ENCODE peak calls at places on chromosomes 13 and 19, in four cellular contexts. A is CD8-positive, alpha-beta T cell; V is psoas muscle; S is hepatocyte. G is an unnamed sample. For H3K9me3, the result is how much of the 10 kb centered on the place peaks cover.

GRCh38 chr19:4052114-4052992 is 14.3 kb downstream of the ZBTB7A start:
- DNase-seq in A (no peak), V (no peak), S (peak), G (no peak)

GRCh38 chr19:17026706-17027427 is at the start of gene CPAMD8:
- DNase-seq in A (no peak), V (no peak), S (peak), G (no peak)

GRCh38 chr19:11410682-11411081 is 8.4 kb downstream of the RGL3 start:
- DNase-seq in A (no peak), V (no peak), S (no peak), G (no peak)

GRCh38 chr13:40060318-40061007 is 405.0 kb downstream of the COG6 start:
- DNase-seq in A (no peak), V (peak), S (no peak), G (no peak)

GRCh38 chr13:33697936-33698335 is 120.0 kb upstream of the RFC3 start:
- DNase-seq in A (no peak), V (no peak), S (no peak), G (no peak)

GRCh38 chr19:13985771-13986347 is 20.3 kb downstream of the RFX1 start:
- DNase-seq in A (no peak), V (no peak), S (no peak), G (peak)

GRCh38 chr19:18425515-18426415 is 6.6 kb downstream of the SSBP4 start:
- DNase-seq in A (no peak), V (peak), S (no peak), G (no peak)

GRCh38 chr13:33009019-33009418 is 7.2 kb upstream of the KL start:
- DNase-seq in A (no peak), V (no peak), S (no peak), G (no peak)

GRCh38 chr19:41978470-41978869 is 15.6 kb downstream of the ATP1A3 start:
- DNase-seq in A (no peak), V (no peak), S (no peak), G (no peak)

GRCh38 chr19:34841780-34842179 is 68.8 kb upstream of the ZNF599 start:
- DNase-seq in A (no peak), V (no peak), S (no peak), G (peak)

GRCh38 chr19:12913871-12914690 is 5.0 kb downstream of the SYCE2 start:
- DNase-seq in A (peak), V (no peak), S (no peak), G (no peak)

GRCh38 chr13:51916419-51916818 is 54.6 kb downstream of the CCDC70 start:
- DNase-seq in A (no peak), V (no peak), S (no peak), G (no peak)

GRCh38 chr13:100725472-100725871 is 50.9 kb upstream of the TMTC4 start:
- DNase-seq in A (no peak), V (no peak), S (no peak), G (no peak)

GRCh38 chr13:111066544-111066943 is 48.6 kb upstream of the ARHGEF7 start:
- DNase-seq in A (no peak), V (no peak), S (no peak), G (no peak)

GRCh38 chr13:20713751-20714150 is 10.3 kb downstream of the IL17D start:
- DNase-seq in A (no peak), V (peak), S (no peak), G (no peak)

GRCh38 chr13:111153977-111154332 is 38.8 kb downstream of the ARHGEF7 start:
- DNase-seq in A (peak), V (no peak), S (no peak), G (no peak)

GRCh38 chr13:22196777-22197176 is 525.9 kb downstream of the FGF9 start:
- DNase-seq in A (no peak), V (no peak), S (no peak), G (no peak)

GRCh38 chr13:45974500-45974899 is 78.0 kb downstream of the ZC3H13 start:
- DNase-seq in A (no peak), V (no peak), S (no peak), G (no peak)

GRCh38 chr19:18504886-18505610 is 16.8 kb downstream of the ELL start:
- DNase-seq in A (no peak), V (no peak), S (no peak), G (no peak)

GRCh38 chr13:33676700-33677048 is 141.3 kb upstream of the RFC3 start:
- DNase-seq in A (no peak), V (peak), S (peak), G (peak)

GRCh38 chr19:11973020-11973810 is 8.4 kb downstream of the ZNF763 start:
- DNase-seq in A (no peak), V (no peak), S (no peak), G (no peak)

GRCh38 chr13:62760724-62761123 is 1345.1 kb upstream of the PCDH20 start:
- DNase-seq in A (no peak), V (no peak), S (no peak), G (no peak)

GRCh38 chr13:101552286-101552685 is 99.8 kb downstream of the ITGBL1 start:
- DNase-seq in A (no peak), V (no peak), S (no peak), G (no peak)

GRCh38 chr13:107553838-107554237 is 661.5 kb downstream of the LIG4 start:
- DNase-seq in A (no peak), V (no peak), S (no peak), G (no peak)

GRCh38 chr19:43784981-43785808 is 4.4 kb upstream of the KCNN4 start:
- DNase-seq in A (peak), V (no peak), S (peak), G (peak)

GRCh38 chr13:37194428-37194861 is 89.0 kb upstream of the CSNK1A1L start:
- DNase-seq in A (no peak), V (no peak), S (no peak), G (no peak)

GRCh38 chr13:57739089-57739488 is 107.5 kb downstream of the PCDH17 start:
- DNase-seq in A (no peak), V (no peak), S (no peak), G (no peak)

GRCh38 chr19:6223461-6224307 is 56.1 kb downstream of the MLLT1 start:
- DNase-seq in A (no peak), V (peak), S (no peak), G (no peak)

GRCh38 chr13:78238911-78239310 is 320.3 kb upstream of the EDNRB start:
- DNase-seq in A (no peak), V (no peak), S (no peak), G (no peak)

GRCh38 chr19:38713227-38713649 is 31.0 kb downstream of the CAPN12 start:
- DNase-seq in A (no peak), V (peak), S (no peak), G (no peak)

GRCh38 chr19:41804327-41804726 is 7.9 kb downstream of the CEACAM3 start:
- DNase-seq in A (no peak), V (no peak), S (no peak), G (no peak)

GRCh38 chr13:51643882-51644281 is 59.6 kb downstream of the WDFY2 start:
- DNase-seq in A (no peak), V (no peak), S (no peak), G (no peak)

GRCh38 chr19:29084266-29084665 is 128.7 kb downstream of the UQCRFS1 start:
- DNase-seq in A (no peak), V (no peak), S (peak), G (peak)
- TF ChIP-seq CTCF in A (no peak), V (no peak), S (peak), G (peak)

GRCh38 chr19:8367327-8368001 is 3.5 kb downstream of the ANGPTL4 start:
- DNase-seq in A (no peak), V (peak), S (peak), G (peak)
- H3K4me3 ChIP-seq in A (no peak), V (peak), S (no peak), G (no peak)

DNA sequence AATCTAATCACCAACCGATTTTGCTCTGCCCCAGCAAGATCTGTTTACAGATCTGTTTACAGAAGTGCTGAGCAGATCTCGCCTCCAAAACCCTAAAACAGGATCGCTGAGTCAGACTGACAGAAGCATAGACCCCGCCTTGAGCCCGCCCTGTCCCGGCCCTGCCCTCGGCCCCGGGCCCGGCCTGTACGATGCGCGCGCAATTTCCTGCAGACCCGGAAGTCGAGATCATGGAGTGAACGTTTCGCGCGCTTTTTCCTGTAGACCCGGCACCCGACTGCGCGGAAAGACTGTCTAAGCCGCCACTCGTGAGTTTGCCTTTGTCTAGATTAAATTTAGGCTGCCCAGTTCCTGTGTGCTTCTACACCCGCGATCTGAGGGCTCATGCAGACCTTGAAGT is at the start of gene ZNF534:
- DNase-seq in A (no peak), V (no peak), S (no peak), G (no peak)
- H3K9me3 ChIP-seq in A (under half), V (under half), S (under half), G (under half)

DNA sequence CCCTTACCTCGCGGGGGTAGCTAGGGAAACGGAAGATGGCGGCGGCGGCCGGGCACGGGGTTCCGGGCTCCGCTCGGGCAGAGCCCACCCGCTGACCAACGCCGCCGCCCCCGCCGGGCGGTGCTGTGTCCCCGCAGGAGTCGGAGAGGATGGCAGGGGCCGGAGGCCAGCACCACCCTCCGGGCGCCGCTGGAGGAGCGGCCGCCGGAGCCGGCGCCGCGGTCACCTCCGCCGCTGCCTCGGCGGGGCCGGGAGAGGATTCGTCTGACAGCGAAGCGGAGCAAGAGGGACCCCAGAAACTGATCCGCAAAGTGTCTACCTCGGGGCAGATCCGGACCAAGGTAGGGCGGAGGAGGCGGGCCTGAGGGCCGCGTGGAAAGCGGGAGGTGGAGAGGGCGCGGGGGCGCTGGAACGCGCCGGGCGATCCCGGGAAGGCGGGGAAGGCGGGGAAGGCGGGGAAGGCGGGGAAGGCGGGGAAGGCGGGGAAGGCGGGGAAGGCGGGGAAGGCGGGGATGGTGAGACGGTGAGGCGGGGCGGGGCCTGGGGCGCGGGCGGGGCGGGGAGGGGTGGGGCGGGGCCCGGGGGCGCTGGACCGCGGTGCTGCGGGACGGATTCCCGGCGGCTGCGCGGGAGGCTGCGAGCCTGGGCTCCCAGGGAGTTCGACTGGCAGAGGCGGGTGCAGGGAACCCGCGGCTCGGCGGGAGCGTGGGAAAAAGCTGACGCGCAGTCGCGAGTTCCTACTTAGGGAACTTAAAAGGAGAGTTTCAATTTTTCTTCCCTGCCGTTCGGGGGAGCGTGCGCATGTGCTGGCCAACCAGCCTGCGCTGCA is at the start of gene DGKH:
- DNase-seq in A (peak), V (peak), S (peak), G (peak)
- TF ChIP-seq CTCF in A (no peak), V (no peak), S (peak), G (no peak)

GRCh38 chr13:75489502-75490263 is 7.7 kb upstream of the TBC1D4 start:
- DNase-seq in A (no peak), V (no peak), S (peak), G (no peak)
- H3K4me3 ChIP-seq in A (no peak), V (no peak), S (no peak), G (no peak)

GRCh38 chr19:9144920-9145319 is 4.7 kb downstream of the ZNF317 start:
- DNase-seq in A (no peak), V (no peak), S (no peak), G (no peak)
- H3K9me3 ChIP-seq in A (under half), V (under half), S (under half), G (under half)

DNA sequence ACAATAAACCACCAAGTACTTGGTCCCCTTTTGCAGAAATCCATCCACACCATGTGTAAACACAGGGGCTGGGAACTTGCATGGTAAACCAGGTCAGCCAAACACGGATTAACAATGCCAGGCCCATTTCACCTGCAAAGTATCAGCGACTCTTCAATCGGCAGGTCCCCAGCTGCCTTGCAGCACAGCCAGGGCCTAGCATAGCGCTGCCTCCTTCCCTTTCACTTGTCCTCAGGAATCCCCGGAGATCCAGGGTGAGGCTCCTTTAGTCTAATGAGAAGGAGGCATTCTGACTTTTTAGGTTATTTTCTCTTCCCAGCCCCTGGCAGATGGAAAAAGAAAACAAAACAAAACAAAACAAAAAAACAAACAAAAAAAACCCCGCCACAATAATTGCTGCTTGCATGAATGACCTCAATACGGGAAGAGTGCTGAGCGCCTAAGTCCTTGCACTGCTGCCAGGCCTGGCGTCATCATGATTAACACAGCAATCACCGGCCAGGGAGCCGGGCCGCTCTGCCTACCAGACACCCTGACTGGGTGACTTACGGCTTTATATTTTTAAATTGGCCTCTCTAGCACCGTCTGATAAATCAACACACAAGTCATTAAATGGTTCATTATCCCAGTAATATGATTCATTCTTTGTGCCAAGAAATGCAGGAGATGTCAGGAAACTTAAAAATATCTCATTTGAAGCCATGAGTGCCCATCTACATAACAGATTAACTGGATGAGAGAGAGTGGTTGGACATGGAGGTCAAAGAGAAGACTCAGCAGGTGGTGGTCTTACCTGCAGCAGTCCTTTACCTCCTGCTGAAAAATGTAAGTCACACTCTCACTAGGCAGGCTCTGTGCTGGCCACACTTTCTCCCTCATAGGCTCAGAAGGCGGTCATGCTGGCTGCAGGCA is 692.7 kb downstream of the UQCRFS1 start:
- DNase-seq in A (no peak), V (peak), S (no peak), G (no peak)
- TF ChIP-seq CTCF in A (no peak), V (no peak), S (no peak), G (no peak)

GRCh38 chr19:56838680-56838929 is 1.9 kb downstream of the PEG3 start:
- DNase-seq in A (no peak), V (no peak), S (no peak), G (no peak)
- H3K4me3 ChIP-seq in A (no peak), V (peak), S (no peak), G (peak)